ENCODE peak calls at places on chromosomes 6 and 20, in four cellular contexts. N is CD4-positive, CD25-positive, alpha-beta regulatory T cell; M is IMR-90; J is left lung. U is an unnamed sample.
A peak's percentile ranks its signal among the peaks of the same experiment; 100 is the strongest.

GRCh38 chr6:73521351-73522254 is 771 bp upstream of the EEF1A1 start:
- DNase-seq in M (peak; percentile 91), N (peak; percentile 62), J (peak; percentile 91), U (peak; percentile 83)

GRCh38 chr6:151391021-151391470 is 313 bp downstream of the ZBTB2 start:
- DNase-seq in M (peak; percentile 60), N (peak; percentile 88), J (peak; percentile 93), U (peak; percentile 83)

GRCh38 chr20:4135385-4136077 is 120.2 kb upstream of the RNF24 start:
- DNase-seq in J (no peak), M (peak; percentile 99), N (no peak), U (no peak)

GRCh38 chr6:100565439-100566104 is 100.9 kb upstream of the SIM1 start:
- DNase-seq in M (no peak), J (no peak), N (no peak), U (no peak)

GRCh38 chr6:34425132-34425497 is 754 bp downstream of the RPS10 start:
- DNase-seq in N (peak; percentile 22), M (no peak), J (no peak), U (no peak)

GRCh38 chr6:169171951-169172350 is 81.7 kb downstream of the THBS2 start:
- DNase-seq in N (no peak), M (peak; percentile 22), J (no peak), U (no peak)

GRCh38 chr6:129672883-129673631 is 36.9 kb downstream of the ARHGAP18 start:
- DNase-seq in N (peak; percentile 82), M (peak; percentile 87), J (no peak), U (no peak)

GRCh38 chr6:33192105-33192646 is at the start of gene COL11A2:
- DNase-seq in N (no peak), J (peak; percentile 74), M (no peak), U (no peak)

GRCh38 chr20:60695223-60695622 is 556.8 kb upstream of the CDH4 start:
- DNase-seq in M (peak; percentile 86), J (no peak), N (no peak), U (no peak)

GRCh38 chr6:170096191-170096802 is 194.6 kb downstream of the DLL1 start:
- DNase-seq in M (no peak), J (no peak), N (no peak), U (no peak)

GRCh38 chr6:37170273-37171140 is 555 bp downstream of the PIM1 start:
- DNase-seq in M (peak; percentile 28), N (peak; percentile 68), J (no peak), U (peak; percentile 80)

GRCh38 chr20:42366626-42367025 is 748.4 kb upstream of the CHD6 start:
- DNase-seq in N (no peak), M (no peak), J (no peak), U (no peak)

GRCh38 chr6:127026247-127026646 is 92.2 kb upstream of the RSPO3 start:
- DNase-seq in N (no peak), J (no peak), M (no peak), U (no peak)

GRCh38 chr20:47887477-47888080 is 102.3 kb upstream of the SULF2 start:
- DNase-seq in M (no peak), N (no peak), J (no peak), U (no peak)

GRCh38 chr6:134352786-134353480 is 35.0 kb upstream of the SGK1 start:
- DNase-seq in M (peak; percentile 93), N (no peak), J (no peak), U (no peak)

GRCh38 chr6:165717732-165718465 is 54.9 kb upstream of the PDE10A start:
- DNase-seq in J (no peak), N (no peak), M (peak; percentile 84), U (no peak)
- H3K27ac ChIP-seq in J (no peak overlapping the region), N (no peak overlapping the region), M (peak overlapping the region; percentile 69), U (no peak overlapping the region)

GRCh38 chr6:24664049-24664987 is 2.4 kb downstream of the TDP2 start:
- DNase-seq in N (no peak), M (no peak), J (no peak), U (no peak)

GRCh38 chr6:24667378-24667803 is 514 bp downstream of the ACOT13 start:
- DNase-seq in J (no peak), M (peak; percentile 23), N (peak; percentile 34), U (no peak)

GRCh38 chr6:24668997-24669361 is 2.1 kb downstream of the ACOT13 start:
- DNase-seq in N (no peak), M (no peak), J (no peak), U (no peak)

GRCh38 chr6:24666616-24667377 is at the start of the genes ACOT13 and TDP2:
- DNase-seq in M (peak; percentile 96), N (peak; percentile 98), J (peak; percentile 99), U (peak; percentile 97)

GRCh38 chr6:24666097-24666615 is 543 bp downstream of the TDP2 start:
- DNase-seq in J (peak; percentile 82), N (peak; percentile 73), M (peak; percentile 35), U (peak; percentile 63)
- H3K27ac ChIP-seq in J (peak overlapping the region; percentile 96), N (peak overlapping the region; percentile 86), M (peak overlapping the region; percentile 91), U (peak overlapping the region; percentile 86)

DNA sequence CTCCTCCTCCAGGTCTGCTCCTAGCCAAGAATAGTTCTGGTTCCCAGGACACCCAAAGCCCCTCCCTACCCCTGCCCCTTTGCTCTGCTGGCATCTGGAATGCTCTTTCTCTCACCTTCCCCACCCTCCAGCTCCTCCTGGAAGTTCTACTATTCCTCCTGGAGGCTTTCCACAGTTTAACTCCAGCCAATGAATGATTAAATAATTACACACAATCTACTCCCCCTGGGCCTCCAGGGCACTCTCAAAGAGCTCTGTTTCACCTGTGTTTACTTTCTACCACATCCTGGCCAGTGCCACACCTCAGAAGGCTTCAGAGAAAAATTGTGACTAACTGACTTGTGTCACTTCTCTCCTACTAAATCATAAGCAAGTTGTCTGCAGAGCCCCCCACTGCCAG is 36.2 kb downstream of the GCM1 start:
- DNase-seq in N (peak; percentile 79), M (no peak), J (no peak), U (peak; percentile 46)
- H3K27ac ChIP-seq in N (no peak overlapping the region), M (no peak overlapping the region), J (peak overlapping the region; percentile 41), U (peak overlapping the region; percentile 62)

GRCh38 chr6:2235782-2236495 is 9.5 kb downstream of the GMDS start:
- DNase-seq in J (no peak), M (no peak), N (no peak), U (no peak)
- H3K27ac ChIP-seq in J (no peak overlapping the region), M (peak overlapping the region; percentile 59), N (no peak overlapping the region), U (no peak overlapping the region)

GRCh38 chr6:11208267-11208666 is 24.2 kb downstream of the NEDD9 start:
- DNase-seq in M (no peak), N (peak; percentile 67), J (no peak), U (no peak)

GRCh38 chr6:11209941-11210340 is 22.5 kb downstream of the NEDD9 start:
- DNase-seq in M (peak; percentile 76), N (no peak), J (no peak), U (no peak)

GRCh38 chr6:11210386-11211138 is 21.9 kb downstream of the NEDD9 start:
- DNase-seq in N (no peak), J (no peak), M (no peak), U (no peak)

GRCh38 chr6:11211235-11211634 is 21.2 kb downstream of the NEDD9 start:
- DNase-seq in M (no peak), N (no peak), J (no peak), U (no peak)

GRCh38 chr6:11209369-11209768 is 23.1 kb downstream of the NEDD9 start:
- DNase-seq in M (no peak), N (no peak), J (no peak), U (no peak)
- H3K27ac ChIP-seq in M (no peak overlapping the region), N (no peak overlapping the region), J (peak overlapping the region; percentile 86), U (peak overlapping the region; percentile 54)

DNA sequence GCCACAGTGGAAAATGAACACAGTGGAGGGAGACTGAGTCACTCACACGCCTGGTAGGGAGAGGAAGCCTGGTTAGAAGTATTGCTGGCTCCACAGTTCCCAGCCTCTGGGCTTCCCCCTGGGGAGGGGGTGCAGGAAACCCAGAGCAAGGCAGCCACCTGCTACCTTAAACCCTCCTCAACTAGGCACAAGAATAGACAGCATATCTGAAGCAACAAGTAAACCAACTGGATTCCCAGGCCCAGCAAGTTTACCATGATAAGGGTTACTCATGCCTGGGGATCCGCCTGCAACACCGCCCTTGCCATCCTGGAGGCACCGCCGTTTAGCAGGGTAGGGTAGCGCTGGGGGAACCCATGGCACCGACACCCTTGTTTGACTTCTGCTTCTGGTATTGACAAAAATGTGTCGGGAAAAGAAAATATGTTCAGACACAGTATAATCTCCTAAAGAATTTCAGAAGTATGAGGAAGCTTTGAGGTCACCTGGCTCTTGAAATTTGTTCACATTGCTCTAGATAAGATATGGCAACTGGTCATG is 38.3 kb downstream of the SLC22A23 start:
- DNase-seq in M (peak; percentile 18), J (no peak), N (no peak), U (no peak)
- H3K27ac ChIP-seq in M (no peak overlapping the region), J (no peak overlapping the region), N (no peak overlapping the region), U (peak overlapping the region; percentile 4)

GRCh38 chr6:22145294-22145693 is 151.5 kb downstream of the PRL start:
- DNase-seq in N (no peak), J (no peak), M (no peak), U (no peak)

GRCh38 chr6:22145823-22146379 is 150.9 kb downstream of the PRL start:
- DNase-seq in J (no peak), M (peak; percentile 78), N (no peak), U (no peak)

GRCh38 chr6:22146581-22147468 is 150.0 kb downstream of the PRL start:
- DNase-seq in M (no peak), N (peak; percentile 9), J (peak; percentile 75), U (peak; percentile 46)

GRCh38 chr6:22141271-22141745 is 155.5 kb downstream of the PRL start:
- DNase-seq in J (no peak), N (no peak), M (peak; percentile 10), U (no peak)

GRCh38 chr6:22142931-22143330 is 153.9 kb downstream of the PRL start:
- DNase-seq in M (no peak), N (no peak), J (no peak), U (no peak)
- H3K27ac ChIP-seq in M (no peak overlapping the region), N (no peak overlapping the region), J (no peak overlapping the region), U (no peak overlapping the region)

DNA sequence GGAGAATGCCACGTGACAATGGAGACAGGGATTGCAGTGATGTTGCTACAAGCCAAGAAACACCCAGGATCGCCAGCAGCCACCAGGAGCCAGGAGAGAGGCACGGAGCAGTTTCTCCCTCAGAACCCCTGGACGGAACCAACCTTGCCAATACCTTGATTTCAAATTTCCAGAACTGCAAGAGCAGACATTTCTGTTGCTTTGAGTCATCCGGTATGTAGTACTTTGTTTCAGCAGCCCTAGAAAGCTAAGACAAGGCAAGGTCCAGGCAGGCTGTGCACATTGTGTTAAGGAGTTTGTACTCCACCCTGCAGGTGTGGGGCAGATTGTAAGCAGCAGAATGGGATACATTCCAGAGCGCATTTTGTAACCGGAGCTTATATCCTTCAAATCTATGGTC is 48.3 kb downstream of the TRERF1 start:
- DNase-seq in N (no peak), M (peak; percentile 40), J (no peak), U (no peak)
- H3K27ac ChIP-seq in N (no peak overlapping the region), M (no peak overlapping the region), J (peak overlapping the region; percentile 24), U (no peak overlapping the region)